ENCODE peak calls at places on chromosomes 13 and 19, in ten cellular contexts. Q is IMR-90; D is Kasumi-1; F is NCI-H1436; X is globus pallidus; M is pancreas; Y is NCI-H345; J is ovary; T is central memory CD4-positive, alpha-beta T cell; Z is stimulated activated CD4-positive, alpha-beta T cell treated with anti-CD3 and anti-CD28 coated beads, TNF-alpha, amount 100 ng/mL, for 4 hours. I is an unnamed sample.

GRCh38 chr13:39712626-39713025 is 57.2 kb downstream of the COG6 start:
- DNase-seq in D (no peak), M (no peak), T (no peak), Z (no peak), F (no peak), J (no peak), Q (no peak), Y (no peak), X (no peak), I (peak; percentile 93)

GRCh38 chr19:38500450-38500849 is 67.0 kb downstream of the RYR1 start:
- DNase-seq in F (no peak), D (no peak), X (no peak), J (no peak), T (no peak), Q (no peak), M (no peak), Y (no peak), Z (no peak), I (no peak)

GRCh38 chr13:34155931-34156607 is 338.1 kb downstream of the RFC3 start:
- DNase-seq in Z (no peak), Y (no peak), F (no peak), M (no peak), J (no peak), D (no peak), T (no peak), X (no peak), Q (peak; percentile 39), I (peak; percentile 76)

GRCh38 chr13:95185311-95185710 is 115.9 kb downstream of the ABCC4 start:
- DNase-seq in T (no peak), M (no peak), Q (no peak), Y (peak; percentile 11), J (no peak), Z (no peak), X (no peak), D (no peak), F (no peak), I (peak; percentile 70)

GRCh38 chr19:35349614-35350521 is 2.2 kb downstream of the FFAR1 start:
- DNase-seq in X (no peak), D (no peak), M (no peak), Y (no peak), F (no peak), Z (no peak), Q (no peak), T (no peak), J (peak; percentile 19), I (no peak)

GRCh38 chr13:98521876-98522275 is 55.0 kb downstream of the STK24 start:
- DNase-seq in Z (no peak), J (no peak), D (no peak), M (no peak), Y (no peak), X (no peak), F (no peak), Q (no peak), T (no peak), I (no peak)

GRCh38 chr19:16326401-16327130 is 1.9 kb downstream of the KLF2 start:
- DNase-seq in T (peak; percentile 62), F (no peak), Z (no peak), J (peak; percentile 62), M (peak; percentile 40), D (no peak), X (no peak), Q (no peak), Y (no peak), I (no peak)

GRCh38 chr13:89361909-89362308 is 1690.7 kb downstream of the SLITRK5 start:
- DNase-seq in Q (peak; percentile 0), Z (no peak), M (no peak), F (no peak), Y (no peak), J (no peak), T (no peak), X (no peak), D (no peak), I (peak; percentile 24)

GRCh38 chr19:14337510-14337909 is 43.7 kb upstream of the ADGRE5 start:
- DNase-seq in F (peak; percentile 22), J (no peak), Q (no peak), M (no peak), D (no peak), Y (peak; percentile 7), T (peak; percentile 37), Z (no peak), X (no peak), I (peak; percentile 19)

GRCh38 chr13:66984241-66984640 is 245.9 kb downstream of the PCDH9 start:
- DNase-seq in J (no peak), Y (no peak), X (no peak), T (no peak), D (no peak), M (no peak), Q (peak; percentile 5), Z (no peak), F (no peak), I (no peak)

GRCh38 chr19:12000152-12000981 is 35.1 kb downstream of the ZNF433 start:
- DNase-seq in Q (peak; percentile 43), T (no peak), X (no peak), J (no peak), M (no peak), F (no peak), Z (no peak), Y (no peak), D (no peak), I (no peak)

GRCh38 chr19:15466851-15467733 is 2.7 kb upstream of the RASAL3 start:
- DNase-seq in Z (no peak), F (no peak), T (peak; percentile 70), X (no peak), Q (peak; percentile 43), M (no peak), Y (no peak), J (no peak), D (peak; percentile 71), I (peak; percentile 30)

GRCh38 chr13:33150146-33150545 is 133.9 kb downstream of the KL start:
- DNase-seq in Z (no peak), Y (peak; percentile 22), D (no peak), Q (peak; percentile 60), J (no peak), T (no peak), F (no peak), X (no peak), M (no peak), I (peak; percentile 51)

GRCh38 chr19:9848060-9848459 is 12.9 kb downstream of the PIN1 start:
- DNase-seq in M (no peak), Q (no peak), Z (no peak), D (no peak), J (no peak), F (no peak), T (peak; percentile 21), X (no peak), Y (no peak), I (no peak)

GRCh38 chr19:46068345-46069258 is 27.8 kb upstream of the IGFL4 start:
- DNase-seq in T (no peak), D (peak; percentile 21), J (no peak), Y (no peak), Q (peak; percentile 82), M (no peak), Z (no peak), F (no peak), X (no peak), I (peak; percentile 98)

GRCh38 chr13:31116224-31116623 is 45.5 kb downstream of the HSPH1 start:
- DNase-seq in Q (no peak), Z (no peak), T (no peak), D (no peak), J (no peak), X (no peak), F (no peak), M (no peak), Y (no peak), I (peak; percentile 86)

GRCh38 chr13:108657520-108657919 is 28.1 kb downstream of the MYO16 start:
- DNase-seq in X (no peak), T (no peak), Z (no peak), Y (no peak), F (no peak), J (no peak), D (no peak), M (no peak), Q (no peak), I (peak; percentile 2)

GRCh38 chr19:19670070-19670551 is 1.5 kb downstream of the ZNF101 start:
- DNase-seq in Z (no peak), J (no peak), M (no peak), X (no peak), Q (no peak), F (no peak), T (no peak), Y (no peak), D (no peak), I (peak; percentile 17)

GRCh38 chr13:36965767-36966166 is 33.4 kb downstream of the ALG5 start:
- DNase-seq in J (no peak), Q (peak; percentile 90), T (no peak), Y (no peak), F (no peak), Z (no peak), D (peak; percentile 14), M (no peak), X (no peak), I (peak; percentile 96)

GRCh38 chr19:48487944-48488343 is 18.8 kb downstream of the CYTH2 start:
- DNase-seq in F (no peak), Q (peak; percentile 70), Z (no peak), Y (no peak), D (no peak), T (no peak), M (peak; percentile 84), X (no peak), J (no peak), I (peak; percentile 96)